ENCODE peak calls at places on chromosomes 11 and 22, in nine cellular contexts. Q is fibroblast of pulmonary artery, C is heart left ventricle, R is esophagus squamous epithelium, T is kidney epithelial cell, K is DND-41, E is fibroblast of the aortic adventitia, Z is brain microvascular endothelial cell, M is AG04450. L is an unnamed sample.

GRCh38 chr11:76835928-76836612 is 24.6 kb upstream of the ACER3 start:
- DNase-seq in R (no peak), M (peak), K (no peak), Q (peak), Z (no peak), C (peak), T (no peak), E (peak), L (no peak)

GRCh38 chr11:1118755-1119275 is 38.9 kb upstream of the MUC5AC start:
- DNase-seq in K (no peak), Q (no peak), T (no peak), C (no peak), E (no peak), M (no peak), R (no peak), Z (no peak), L (no peak)

GRCh38 chr11:1714908-1715885 is 18.2 kb downstream of the KRTAP5-6 start:
- DNase-seq in K (no peak), Z (no peak), E (no peak), T (no peak), C (peak), Q (no peak), M (no peak), R (no peak), L (no peak)

GRCh38 chr11:18014876-18015275 is 2.0 kb upstream of the SERGEF start:
- DNase-seq in R (no peak), Z (no peak), E (no peak), K (no peak), Q (no peak), C (no peak), M (no peak), T (no peak), L (no peak)

GRCh38 chr11:73350908-73351636 is 25.1 kb upstream of the RELT start:
- DNase-seq in T (no peak), C (no peak), E (peak), Z (peak), K (peak), M (peak), R (no peak), Q (peak), L (peak)

GRCh38 chr11:44988111-44988510 is 37.4 kb upstream of the TP53I11 start:
- DNase-seq in R (no peak), E (no peak), Q (no peak), K (no peak), M (no peak), C (no peak), T (no peak), Z (no peak), L (no peak)

GRCh38 chr11:66068923-66069714 is 953 bp upstream of the PACS1 start:
- DNase-seq in T (no peak), C (peak), K (no peak), R (no peak), M (no peak), Z (peak), E (peak), Q (peak), L (peak)

GRCh38 chr11:46570790-46571398 is 22.9 kb downstream of the AMBRA1 start:
- DNase-seq in Q (no peak), T (no peak), R (no peak), C (no peak), E (no peak), M (no peak), K (no peak), Z (no peak), L (no peak)

GRCh38 chr11:59426361-59427067 is at the start of gene OR5A2:
- DNase-seq in R (no peak), Q (no peak), Z (no peak), M (no peak), K (no peak), E (no peak), C (no peak), T (no peak), L (no peak)

GRCh38 chr11:59787816-59788215 is 22.8 kb downstream of the MRPL16 start:
- DNase-seq in T (no peak), R (no peak), C (no peak), M (no peak), K (no peak), Z (peak), Q (peak), E (peak), L (no peak)

GRCh38 chr11:72141066-72141465 is 5.5 kb downstream of the FOLR3 start:
- DNase-seq in K (no peak), T (peak), Z (peak), M (peak), Q (peak), C (no peak), R (no peak), E (peak), L (no peak)

GRCh38 chr22:45977551-45978274 is 751 bp upstream of the WNT7B start:
- DNase-seq in E (no peak), Q (no peak), M (no peak), T (no peak), K (peak), Z (no peak), C (no peak), R (no peak), L (no peak)

GRCh38 chr11:103359221-103359620 is 250.0 kb downstream of the DYNC2H1 start:
- DNase-seq in E (no peak), Z (no peak), M (no peak), C (no peak), R (no peak), T (no peak), K (no peak), Q (no peak), L (no peak)

GRCh38 chr11:128695539-128696221 is 1.8 kb downstream of the FLI1 start:
- DNase-seq in C (no peak), Z (no peak), T (no peak), Q (peak), M (no peak), K (peak), R (no peak), E (peak), L (no peak)

GRCh38 chr11:118522571-118523072 is 4.7 kb upstream of the TTC36 start:
- DNase-seq in T (no peak), R (no peak), K (no peak), Z (peak), C (no peak), M (no peak), Q (peak), E (peak), L (no peak)

GRCh38 chr11:1087961-1088926 is 13.6 kb downstream of the MUC2 start:
- DNase-seq in K (no peak), T (no peak), R (no peak), Z (no peak), Q (no peak), M (no peak), C (no peak), E (no peak), L (no peak)

GRCh38 chr11:112856591-112856990 is 104.6 kb upstream of the NCAM1 start:
- DNase-seq in T (no peak), C (no peak), R (no peak), Z (no peak), M (no peak), K (no peak), Q (no peak), E (peak), L (no peak)

GRCh38 chr22:27136596-27136995 is 479.2 kb downstream of the MIAT start:
- DNase-seq in T (no peak), Q (no peak), C (no peak), M (no peak), E (no peak), R (no peak), K (no peak), Z (no peak), L (no peak)

GRCh38 chr11:47551086-47551485 is 1.8 kb downstream of the CELF1 start:
- DNase-seq in E (peak), C (no peak), R (no peak), Q (peak), T (no peak), M (no peak), K (no peak), Z (no peak), L (peak)

DNA sequence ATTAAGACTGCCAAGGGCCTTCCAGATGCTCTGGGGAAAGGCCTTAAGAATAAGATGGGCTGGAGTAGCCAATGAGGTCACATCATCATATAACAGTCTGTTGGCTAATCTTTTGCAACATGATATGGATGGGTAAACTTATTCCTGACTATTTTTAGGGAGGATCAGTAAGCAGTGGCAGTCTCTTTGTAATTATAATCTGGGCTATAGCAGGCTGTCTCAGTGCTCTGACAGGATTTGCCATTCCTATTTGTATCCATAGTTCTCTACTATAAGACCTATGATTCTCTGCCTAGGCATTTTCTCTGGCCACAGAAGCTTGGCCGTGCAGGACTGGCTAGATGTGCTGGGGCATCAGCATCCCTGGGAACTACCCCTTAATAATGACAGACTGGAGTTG is 16.0 kb upstream of the CALCB start:
- DNase-seq in C (no peak), M (no peak), Z (no peak), K (no peak), E (no peak), Q (no peak), R (no peak), T (no peak), L (no peak)
- TF ChIP-seq CTCF in C (no peak), M (no peak), Z (no peak), K (no peak), E (no peak), Q (no peak), R (no peak), T (no peak), L (no peak)

GRCh38 chr22:44496305-44496704 is 1.7 kb downstream of the RTL6 start:
- DNase-seq in M (no peak), Q (no peak), C (no peak), K (no peak), T (no peak), R (no peak), Z (no peak), E (no peak), L (no peak)

GRCh38 chr22:44495629-44496028 is 2.4 kb downstream of the RTL6 start:
- DNase-seq in C (no peak), T (no peak), R (no peak), M (no peak), Q (no peak), Z (no peak), K (no peak), E (no peak), L (no peak)

GRCh38 chr22:44496844-44497217 is 1.2 kb downstream of the RTL6 start:
- DNase-seq in R (no peak), Z (no peak), Q (no peak), C (no peak), K (no peak), M (no peak), E (no peak), T (no peak), L (no peak)

GRCh38 chr22:44497218-44497903 is 672 bp downstream of the RTL6 start:
- DNase-seq in K (peak), R (no peak), T (no peak), M (no peak), C (no peak), Z (no peak), Q (peak), E (no peak), L (no peak)

DNA sequence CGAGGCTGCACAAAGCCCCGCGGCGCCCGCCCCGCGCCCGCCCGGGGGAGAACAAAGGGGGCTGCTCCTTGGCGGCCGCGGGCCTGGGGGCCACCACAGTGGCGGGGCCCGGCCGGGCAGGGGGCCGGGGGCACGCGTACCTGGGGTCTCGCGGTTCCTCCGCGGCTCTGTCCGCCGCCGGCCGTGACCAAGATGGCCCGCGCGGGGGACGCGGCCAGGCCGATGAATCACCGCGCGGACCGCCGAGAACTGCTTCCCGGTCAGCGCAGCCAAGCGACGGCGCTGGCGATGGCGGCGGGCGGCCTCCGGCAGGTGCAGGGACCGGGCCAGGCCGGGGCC is at the start of gene RTL6:
- DNase-seq in E (no peak), K (no peak), M (no peak), Z (no peak), R (no peak), C (no peak), Q (no peak), T (no peak), L (no peak)
- H3K4me3 ChIP-seq in E (peak), K (no peak), M (peak), Z (peak), R (peak), C (peak), Q (peak), T (peak), L (no peak)

GRCh38 chr11:8318536-8318935 is 54.9 kb upstream of the LMO1 start:
- DNase-seq in E (no peak), Q (no peak), T (no peak), Z (no peak), C (no peak), M (no peak), R (no peak), K (no peak), L (no peak)
- TF ChIP-seq CTCF in E (no peak), Q (no peak), T (peak), Z (peak), C (no peak), M (no peak), R (no peak), K (peak), L (peak)

GRCh38 chr11:12810497-12810896 is 136.3 kb downstream of the TEAD1 start:
- DNase-seq in E (peak), K (no peak), M (no peak), Z (peak), T (no peak), C (no peak), R (no peak), Q (peak), L (no peak)

GRCh38 chr11:12807621-12808020 is 133.4 kb downstream of the TEAD1 start:
- DNase-seq in Q (no peak), Z (no peak), R (no peak), M (no peak), K (no peak), E (no peak), T (no peak), C (no peak), L (no peak)

GRCh38 chr11:12811861-12812260 is 137.6 kb downstream of the TEAD1 start:
- DNase-seq in E (no peak), M (no peak), Z (no peak), R (no peak), T (no peak), Q (no peak), C (no peak), K (peak), L (peak)

GRCh38 chr11:12806113-12806512 is 131.9 kb downstream of the TEAD1 start:
- DNase-seq in R (no peak), K (no peak), M (no peak), C (no peak), Q (peak), Z (no peak), E (no peak), T (no peak), L (no peak)

DNA sequence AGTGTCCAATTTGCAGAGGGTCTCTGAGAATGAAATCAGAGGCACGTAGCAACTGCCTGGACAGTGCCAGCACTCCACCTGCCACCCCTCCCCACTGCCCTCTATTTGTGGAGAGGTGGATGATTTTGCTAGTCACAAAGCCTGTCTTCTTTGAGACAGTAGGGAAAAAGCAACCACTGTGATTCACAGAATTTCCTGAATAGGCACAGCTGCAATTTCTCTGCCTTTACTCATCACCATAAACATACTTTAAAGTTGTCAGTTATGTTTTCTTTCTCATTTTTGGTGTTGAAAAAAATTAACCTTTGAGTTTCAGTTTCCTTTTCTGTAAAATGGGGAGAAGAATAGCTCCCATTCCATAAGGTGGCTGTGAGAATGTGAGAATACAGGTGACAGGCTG is 134.3 kb downstream of the TEAD1 start:
- DNase-seq in M (no peak), Q (peak), K (no peak), C (no peak), E (peak), Z (peak), R (no peak), T (no peak), L (no peak)
- H3K4me3 ChIP-seq in M (no peak), Q (no peak), K (no peak), C (no peak), E (no peak), Z (no peak), R (no peak), T (no peak), L (peak)

GRCh38 chr11:92589512-92589911 is 364.9 kb downstream of the FAT3 start:
- DNase-seq in E (no peak), M (no peak), Z (no peak), Q (no peak), R (no peak), T (no peak), K (no peak), C (no peak), L (no peak)

GRCh38 chr11:92594251-92594650 is 369.6 kb downstream of the FAT3 start:
- DNase-seq in C (no peak), E (no peak), Q (no peak), M (no peak), K (no peak), Z (no peak), T (no peak), R (no peak), L (no peak)

GRCh38 chr11:92596596-92597317 is 372.1 kb downstream of the FAT3 start:
- DNase-seq in M (no peak), K (no peak), E (no peak), Q (no peak), T (peak), Z (peak), R (no peak), C (no peak), L (no peak)

GRCh38 chr11:92591551-92591950 is 366.9 kb downstream of the FAT3 start:
- DNase-seq in C (no peak), M (no peak), T (no peak), K (no peak), Q (no peak), E (no peak), Z (no peak), R (no peak), L (no peak)
- TF ChIP-seq CTCF in C (no peak), M (no peak), T (no peak), K (no peak), Q (no peak), E (no peak), Z (no peak), R (no peak), L (no peak)

L was measured in GM12864.